ENCODE peak calls at places on chromosomes 4 and X, in eight cellular contexts. Y is progenitor cell of endocrine pancreas; H is ascending aorta; A is epithelial cell of esophagus; M is WTC11; J is mucosa of descending colon; Z is CD4-positive, alpha-beta T cell; C is thoracic aorta. B is an unnamed sample.
A peak's percentile ranks its signal among the peaks of the same experiment; 100 is the strongest.

GRCh38 chr4:141074098-141074878 is 59.0 kb downstream of the RNF150 start:
- DNase-seq in H (no peak), J (no peak), C (no peak), A (no peak), Z (no peak), M (no peak), Y (no peak), B (no peak)

GRCh38 chr4:114077610-114078009 is 98.2 kb upstream of the ARSJ start:
- DNase-seq in M (no peak), J (no peak), Z (no peak), Y (no peak), A (peak; percentile 78), C (no peak), H (no peak), B (no peak)

GRCh38 chr4:22500128-22500611 is 15.7 kb downstream of the ADGRA3 start:
- DNase-seq in Y (no peak), H (no peak), M (no peak), C (no peak), J (no peak), Z (no peak), A (peak; percentile 70), B (no peak)

GRCh38 chrX:109822861-109823260 is 89.8 kb upstream of the ACSL4 start:
- DNase-seq in Y (no peak), C (no peak), J (no peak), H (no peak), Z (no peak), M (no peak), A (peak; percentile 20), B (no peak)

GRCh38 chrX:55787727-55788126 is 70.2 kb downstream of the RRAGB start:
- DNase-seq in C (no peak), H (no peak), Z (no peak), Y (no peak), A (no peak), J (no peak), M (no peak), B (no peak)

GRCh38 chr4:20544645-20545044 is 155.6 kb upstream of the PACRGL start:
- DNase-seq in M (no peak), Z (no peak), A (peak; percentile 55), Y (no peak), H (no peak), J (no peak), C (no peak), B (no peak)

GRCh38 chr4:147057631-147057980 is 111.9 kb upstream of the TTC29 start:
- DNase-seq in A (peak; percentile 24), Z (no peak), M (no peak), J (no peak), H (no peak), Y (no peak), C (no peak), B (no peak)

GRCh38 chrX:111114806-111115205 is 18.8 kb downstream of the PAK3 start:
- DNase-seq in C (no peak), Z (no peak), H (no peak), M (no peak), J (no peak), Y (no peak), A (peak; percentile 58), B (no peak)

GRCh38 chr4:151031831-151032605 is 16.9 kb upstream of the LRBA start:
- DNase-seq in M (no peak), C (no peak), A (peak; percentile 87), Y (no peak), J (no peak), Z (no peak), H (no peak), B (no peak)

GRCh38 chr4:101961144-101961543 is 170.6 kb downstream of the BANK1 start:
- DNase-seq in A (peak; percentile 63), C (no peak), M (no peak), Z (no peak), Y (no peak), J (no peak), H (no peak), B (no peak)

GRCh38 chr4:121411151-121411744 is 30.4 kb upstream of the QRFPR start:
- DNase-seq in J (no peak), H (no peak), A (peak; percentile 27), Z (no peak), M (no peak), C (no peak), Y (no peak), B (no peak)

GRCh38 chr4:2338754-2339457 is 77.0 kb upstream of the MXD4 start:
- DNase-seq in A (no peak), Z (no peak), H (no peak), C (no peak), Y (peak; percentile 7), M (no peak), J (no peak), B (no peak)

GRCh38 chrX:44785652-44786051 is 58.2 kb upstream of the DUSP21 start:
- DNase-seq in C (no peak), J (no peak), Z (no peak), Y (no peak), A (peak; percentile 89), H (no peak), M (no peak), B (no peak)

GRCh38 chr4:142126890-142127497 is 490.6 kb downstream of the IL15 start:
- DNase-seq in H (peak; percentile 74), Y (peak; percentile 30), Z (peak; percentile 40), M (peak; percentile 38), A (peak; percentile 78), C (no peak), J (no peak), B (peak; percentile 59)

GRCh38 chr4:16117164-16117563 is 33.3 kb upstream of the PROM1 start:
- DNase-seq in H (no peak), Z (no peak), M (no peak), C (no peak), Y (no peak), A (no peak), J (no peak), B (no peak)

GRCh38 chr4:112604590-112604989 is 32.1 kb downstream of the ZGRF1 start:
- DNase-seq in A (peak; percentile 68), C (no peak), H (no peak), J (no peak), M (peak; percentile 21), Y (peak; percentile 10), Z (peak; percentile 6), B (peak; percentile 50)

GRCh38 chr4:2462218-2462991 is 6.5 kb upstream of the RNF4 start:
- DNase-seq in M (peak; percentile 72), Y (peak; percentile 57), C (no peak), A (peak; percentile 69), J (peak; percentile 71), H (peak; percentile 77), Z (peak; percentile 58), B (peak; percentile 79)

GRCh38 chr4:138310991-138311390 is 68.8 kb upstream of the SLC7A11 start:
- DNase-seq in Z (no peak), M (no peak), J (no peak), C (no peak), Y (no peak), A (peak; percentile 66), H (no peak), B (no peak)

GRCh38 chrX:72203421-72203820 is 21.9 kb downstream of the PIN4 start:
- DNase-seq in C (no peak), A (no peak), J (no peak), H (no peak), M (no peak), Y (no peak), Z (no peak), B (no peak)

GRCh38 chr4:122758033-122758432 is 25.5 kb downstream of the BBS12 start:
- DNase-seq in J (no peak), Z (no peak), Y (no peak), M (no peak), H (no peak), C (no peak), A (peak; percentile 35), B (no peak)

GRCh38 chr4:122762966-122763716 is 30.6 kb downstream of the BBS12 start:
- DNase-seq in A (no peak), Y (no peak), J (no peak), C (no peak), H (no peak), Z (no peak), M (no peak), B (no peak)

GRCh38 chr4:122762520-122762919 is 30.0 kb downstream of the BBS12 start:
- DNase-seq in Y (no peak), M (no peak), C (no peak), A (no peak), H (no peak), Z (no peak), J (no peak), B (no peak)

GRCh38 chr4:122755675-122756074 is 23.2 kb downstream of the BBS12 start:
- DNase-seq in Z (no peak), A (peak; percentile 25), J (no peak), Y (no peak), H (no peak), C (no peak), M (no peak), B (no peak)

GRCh38 chr4:122759639-122760310 is 27.3 kb downstream of the BBS12 start:
- DNase-seq in Z (no peak), Y (no peak), H (no peak), C (no peak), M (no peak), J (no peak), A (no peak), B (no peak)
- TF ChIP-seq CTCF in Z (no peak), Y (peak; percentile 34), H (no peak), C (no peak), M (peak; percentile 12), J (no peak), A (peak; percentile 24), B (peak; percentile 32)

GRCh38 chr4:76801621-76802545 is 96.1 kb downstream of the SOWAHB start:
- DNase-seq in H (no peak), M (peak; percentile 56), Z (no peak), J (no peak), A (no peak), Y (no peak), C (no peak), B (peak; percentile 62)
- TF ChIP-seq CTCF in H (no peak), M (no peak), Z (no peak), J (no peak), A (no peak), Y (peak; percentile 13), C (no peak), B (no peak)

DNA sequence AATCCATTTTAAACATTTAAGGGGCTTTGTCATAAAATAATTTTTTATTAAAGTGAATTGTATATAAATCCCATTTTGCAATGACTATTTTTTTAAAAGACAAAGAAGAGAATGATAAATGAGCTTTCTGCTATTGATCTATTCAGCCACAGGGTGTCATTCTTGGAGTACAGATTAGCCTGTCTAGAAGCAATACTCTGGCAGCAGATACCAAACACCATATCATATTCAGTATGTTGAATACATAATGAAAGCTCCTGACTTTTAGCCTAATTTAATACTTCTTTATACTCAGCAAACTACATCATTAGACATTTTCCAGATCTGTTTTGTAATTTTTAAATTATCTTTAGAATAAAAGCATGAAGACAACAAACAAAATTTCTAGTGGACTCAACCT is 496.3 kb downstream of the PDGFC start:
- DNase-seq in C (no peak), J (no peak), Z (no peak), M (no peak), A (peak; percentile 78), Y (no peak), H (no peak), B (no peak)
- TF ChIP-seq CTCF in C (peak; percentile 60), J (no peak), Z (no peak), M (no peak), A (peak; percentile 66), Y (peak; percentile 30), H (peak; percentile 58), B (no peak)

DNA sequence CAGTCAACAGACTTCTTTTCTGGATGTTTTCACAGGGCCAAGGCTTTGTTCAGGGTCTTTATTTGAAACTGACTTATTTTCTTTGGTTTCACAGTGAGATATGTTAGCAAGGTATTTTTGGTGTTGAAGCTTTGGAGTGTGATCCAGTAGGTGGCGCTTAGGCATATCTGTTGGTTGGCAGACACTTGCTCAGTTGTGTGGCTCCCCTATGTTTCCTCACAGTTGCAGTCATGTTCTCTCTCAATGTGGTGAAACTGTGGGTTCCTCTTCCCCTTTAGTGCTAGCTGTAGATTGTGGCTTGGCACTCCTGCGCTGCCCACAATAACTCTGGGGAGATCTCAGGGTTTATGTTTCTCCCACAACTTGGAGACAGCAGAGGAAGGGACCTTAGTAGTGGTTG is 460.8 kb downstream of the SLITRK2 start:
- DNase-seq in J (no peak), C (no peak), A (peak; percentile 0), M (no peak), Z (no peak), H (no peak), Y (no peak), B (no peak)
- TF ChIP-seq CTCF in J (no peak), C (no peak), A (no peak), M (no peak), Z (no peak), H (no peak), Y (peak; percentile 30), B (peak; percentile 24)